ENCODE peak calls at places on chromosomes 12 and 14, in nine cellular contexts. S, F, V, Q, K, N, M, C and W are unnamed samples.

GRCh38 chr12:51076235-51076930 is 7.0 kb downstream of the CSRNP2 start:
- DNase-seq in S (no peak), F (no peak), V (no peak), Q (no peak), K (no peak), N (no peak), M (no peak), C (no peak), W (no peak)

GRCh38 chr12:121494093-121494787 is 86.6 kb downstream of the KDM2B start:
- DNase-seq in S (peak; percentile 33), F (peak; percentile 69), V (no peak), Q (peak; percentile 47), K (peak; percentile 9), N (peak; percentile 57), M (peak; percentile 34), C (no peak), W (no peak)

GRCh38 chr14:47155395-47155794 is 503.8 kb upstream of the RPL10L start:
- DNase-seq in S (no peak), F (no peak), V (no peak), Q (no peak), K (no peak), N (no peak), M (no peak), C (no peak), W (no peak)

GRCh38 chr14:102314242-102315011 is 5.1 kb upstream of the ZNF839 start:
- DNase-seq in S (peak; percentile 79), F (peak; percentile 91), V (no peak), Q (peak; percentile 87), K (peak; percentile 72), N (peak; percentile 88), M (peak; percentile 82), C (peak; percentile 76), W (peak; percentile 56)

GRCh38 chr14:105365101-105365500 is 33.2 kb upstream of the TEX22 start:
- DNase-seq in S (no peak), F (no peak), V (no peak), Q (no peak), K (no peak), N (no peak), M (no peak), C (no peak), W (no peak)

GRCh38 chr14:21668377-21668776 is 5.2 kb downstream of the OR4E1 start:
- DNase-seq in S (peak; percentile 76), F (no peak), V (no peak), Q (no peak), K (peak; percentile 76), N (no peak), M (no peak), C (no peak), W (no peak)

GRCh38 chr12:80195143-80195726 is 95.9 kb downstream of the OTOGL start:
- DNase-seq in S (peak; percentile 86), F (no peak), V (no peak), Q (no peak), K (peak; percentile 69), N (peak; percentile 39), M (peak; percentile 83), C (peak; percentile 59), W (peak; percentile 36)

GRCh38 chr12:2395352-2395977 is 342.7 kb downstream of the CACNA1C start:
- DNase-seq in S (peak; percentile 28), F (peak; percentile 47), V (no peak), Q (peak; percentile 55), K (no peak), N (peak; percentile 52), M (peak; percentile 46), C (peak; percentile 15), W (no peak)

GRCh38 chr12:59937148-59937547 is 341.3 kb downstream of the SLC16A7 start:
- DNase-seq in S (no peak), F (no peak), V (no peak), Q (no peak), K (peak; percentile 16), N (no peak), M (no peak), C (no peak), W (no peak)

GRCh38 chr12:69648476-69648875 is 37.8 kb upstream of the LRRC10 start:
- DNase-seq in S (peak; percentile 96), F (no peak), V (peak; percentile 87), Q (no peak), K (peak; percentile 87), N (no peak), M (peak; percentile 75), C (peak; percentile 75), W (peak; percentile 83)

GRCh38 chr12:126139355-126139754 is 1074.1 kb downstream of the AACS start:
- DNase-seq in S (no peak), F (no peak), V (no peak), Q (no peak), K (no peak), N (no peak), M (no peak), C (no peak), W (no peak)

GRCh38 chr14:30974628-30975027 is 50.8 kb upstream of the AP4S1 start:
- DNase-seq in S (peak; percentile 34), F (no peak), V (no peak), Q (no peak), K (no peak), N (no peak), M (peak; percentile 39), C (peak; percentile 33), W (no peak)

GRCh38 chr12:7101694-7102131 is 7.3 kb downstream of the C1RL start:
- DNase-seq in S (no peak), F (peak; percentile 85), V (no peak), Q (no peak), K (no peak), N (no peak), M (no peak), C (no peak), W (no peak)

GRCh38 chr12:131122631-131123030 is 168.9 kb downstream of the ADGRD1 start:
- DNase-seq in S (no peak), F (no peak), V (no peak), Q (no peak), K (no peak), N (no peak), M (no peak), C (no peak), W (no peak)

DNA sequence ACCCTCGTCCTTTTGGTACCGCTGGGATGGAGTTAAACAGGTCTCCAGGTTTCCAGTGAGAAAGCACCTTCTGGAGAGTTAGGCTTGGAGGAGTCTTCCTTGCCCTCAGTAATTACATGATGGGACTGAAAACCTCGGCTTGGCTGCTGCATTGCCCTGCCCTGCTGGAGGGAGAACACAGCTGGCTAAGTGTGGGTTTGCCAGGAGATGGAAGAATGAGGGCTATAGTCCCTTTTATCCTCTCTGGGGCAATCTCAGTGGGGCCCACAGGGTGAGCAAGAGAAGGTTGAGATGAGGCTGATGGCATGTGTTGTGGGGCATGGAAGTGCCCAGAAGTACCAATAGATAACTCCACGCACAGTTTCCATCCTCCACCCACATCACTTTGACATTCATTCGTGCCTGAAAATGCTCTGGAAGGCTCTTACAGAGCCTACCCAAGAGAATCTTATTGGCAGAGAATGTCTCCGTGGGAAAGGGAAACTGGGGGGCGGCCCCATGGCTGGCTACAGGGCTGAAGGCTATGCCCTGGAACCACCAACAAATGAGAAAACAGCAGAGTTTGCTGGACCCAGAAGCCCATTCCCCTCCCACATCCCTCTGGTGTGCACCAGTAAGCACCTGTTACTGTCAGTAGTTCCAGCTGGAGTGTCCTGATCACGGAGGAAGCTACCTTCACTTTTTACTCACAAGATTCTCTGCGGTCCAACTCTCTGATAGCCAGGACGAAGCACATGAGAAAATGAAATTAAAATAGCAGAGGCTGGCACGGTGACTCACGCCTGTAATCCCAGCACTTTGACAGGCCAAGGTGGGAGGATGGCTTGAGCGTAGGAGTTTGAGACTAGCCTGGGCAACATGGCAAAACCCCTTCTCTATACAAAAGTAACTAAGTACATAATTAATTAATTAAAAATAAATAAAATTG is 22.9 kb upstream of the MEG3 start:
- DNase-seq in S (no peak), F (no peak), V (no peak), Q (no peak), K (no peak), N (no peak), M (no peak), C (no peak), W (no peak)
- H3K4me3 ChIP-seq in S (no peak overlapping the region), F (no peak overlapping the region), V (no peak overlapping the region), Q (no peak overlapping the region), K (no peak overlapping the region), N (no peak overlapping the region), M (no peak overlapping the region), C (no peak overlapping the region), W (no peak overlapping the region)

GRCh38 chr12:54412786-54413185 is 6.3 kb downstream of the ITGA5 start:
- DNase-seq in S (no peak), F (no peak), V (no peak), Q (no peak), K (no peak), N (no peak), M (no peak), C (no peak), W (no peak)
- H3K4me3 ChIP-seq in S (no peak overlapping the region), F (peak overlapping the region; percentile 17), V (no peak overlapping the region), Q (no peak overlapping the region), K (no peak overlapping the region), N (no peak overlapping the region), M (no peak overlapping the region), C (no peak overlapping the region), W (peak overlapping the region; percentile 3)

GRCh38 chr12:109888179-109889020 is 8.1 kb upstream of the GLTP start:
- DNase-seq in S (peak; percentile 97), F (no peak), V (peak; percentile 86), Q (no peak), K (peak; percentile 87), N (peak; percentile 66), M (peak; percentile 91), C (peak; percentile 97), W (peak; percentile 88)
- H3K4me3 ChIP-seq in S (no peak overlapping the region), F (no peak overlapping the region), V (no peak overlapping the region), Q (no peak overlapping the region), K (no peak overlapping the region), N (no peak overlapping the region), M (no peak overlapping the region), C (no peak overlapping the region), W (no peak overlapping the region)

DNA sequence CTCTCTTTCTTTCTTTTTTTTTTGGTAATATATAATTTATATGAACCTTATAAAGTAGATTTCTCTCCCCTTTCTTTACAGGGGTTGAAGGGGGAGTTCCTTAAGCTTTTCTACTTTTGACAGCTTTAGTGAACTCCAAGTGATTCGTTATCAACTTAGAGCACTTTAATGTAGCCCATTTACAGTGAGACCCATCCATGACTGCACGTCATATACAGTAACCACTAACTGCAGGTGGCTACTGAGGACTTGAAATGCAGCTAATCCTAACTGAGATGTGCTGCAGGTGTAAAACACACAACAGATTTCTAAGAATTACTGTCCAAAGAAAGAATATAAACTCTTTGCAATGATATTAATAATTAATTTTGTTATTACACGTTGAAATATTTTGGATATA is 585 bp downstream of the LRRIQ1 start:
- DNase-seq in S (no peak), F (no peak), V (no peak), Q (no peak), K (no peak), N (peak; percentile 5), M (no peak), C (no peak), W (no peak)
- H3K4me3 ChIP-seq in S (peak overlapping the region; percentile 96), F (peak overlapping the region; percentile 44), V (peak overlapping the region; percentile 66), Q (peak overlapping the region; percentile 34), K (peak overlapping the region; percentile 81), N (peak overlapping the region; percentile 50), M (peak overlapping the region; percentile 89), C (peak overlapping the region; percentile 75), W (peak overlapping the region; percentile 76)

GRCh38 chr14:100567009-100567876 is 20.0 kb downstream of the BEGAIN start:
- DNase-seq in S (no peak), F (no peak), V (no peak), Q (no peak), K (no peak), N (no peak), M (no peak), C (no peak), W (no peak)
- H3K4me3 ChIP-seq in S (no peak overlapping the region), F (peak overlapping the region; percentile 47), V (no peak overlapping the region), Q (peak overlapping the region; percentile 39), K (no peak overlapping the region), N (peak overlapping the region; percentile 56), M (no peak overlapping the region), C (no peak overlapping the region), W (no peak overlapping the region)

GRCh38 chr12:15220451-15220850 is 766 bp downstream of the RERG start:
- DNase-seq in S (no peak), F (no peak), V (no peak), Q (no peak), K (no peak), N (no peak), M (no peak), C (no peak), W (no peak)
- H3K4me3 ChIP-seq in S (no peak overlapping the region), F (peak overlapping the region; percentile 62), V (no peak overlapping the region), Q (peak overlapping the region; percentile 56), K (no peak overlapping the region), N (no peak overlapping the region), M (peak overlapping the region; percentile 57), C (no peak overlapping the region), W (no peak overlapping the region)